ENCODE peak calls at places on chromosomes 4 and X, in ten cellular contexts. One of them, this sample, is unnamed.

GRCh38 chrX:68927178-68927577 is 98.4 kb downstream of the EFNB1 start:
- DNase-seq in RCC 7860: no peak
- DNase-seq in OCI-M1: no peak
- DNase-seq in activated CD4-positive, alpha-beta T cell treated with anti-CD3 and anti-CD28 coated beads for 4 hours: no peak
- DNase-seq in astrocyte of the spinal cord: no peak
- DNase-seq in left cardiac atrium: no peak
- DNase-seq in amygdala: no peak
- DNase-seq in esophagus squamous epithelium: no peak
- DNase-seq in fibroblast of lung: no peak
- DNase-seq in anterior cingulate cortex: no peak
- DNase-seq in this sample: no peak

GRCh38 chr4:142336251-142336934 is 509.7 kb downstream of the INPP4B start:
- DNase-seq in RCC 7860: no peak
- DNase-seq in OCI-M1: no peak
- DNase-seq in activated CD4-positive, alpha-beta T cell treated with anti-CD3 and anti-CD28 coated beads for 4 hours: no peak
- DNase-seq in astrocyte of the spinal cord: no peak
- DNase-seq in left cardiac atrium: no peak
- DNase-seq in amygdala: no peak
- DNase-seq in esophagus squamous epithelium: no peak
- DNase-seq in fibroblast of lung: no peak
- DNase-seq in anterior cingulate cortex: no peak
- DNase-seq in this sample: no peak

GRCh38 chrX:22141061-22141460 is 108.9 kb downstream of the PHEX start:
- DNase-seq in RCC 7860: no peak
- DNase-seq in OCI-M1: no peak
- DNase-seq in activated CD4-positive, alpha-beta T cell treated with anti-CD3 and anti-CD28 coated beads for 4 hours: no peak
- DNase-seq in astrocyte of the spinal cord: no peak
- DNase-seq in left cardiac atrium: no peak
- DNase-seq in amygdala: no peak
- DNase-seq in esophagus squamous epithelium: no peak
- DNase-seq in fibroblast of lung: no peak
- DNase-seq in anterior cingulate cortex: no peak
- DNase-seq in this sample: no peak

GRCh38 chr4:7735961-7736360 is 203.7 kb downstream of the AFAP1 start:
- DNase-seq in RCC 7860: no peak
- DNase-seq in OCI-M1: no peak
- DNase-seq in activated CD4-positive, alpha-beta T cell treated with anti-CD3 and anti-CD28 coated beads for 4 hours: no peak
- DNase-seq in astrocyte of the spinal cord: no peak
- DNase-seq in left cardiac atrium: no peak
- DNase-seq in amygdala: no peak
- DNase-seq in esophagus squamous epithelium: no peak
- DNase-seq in fibroblast of lung: no peak
- DNase-seq in anterior cingulate cortex: no peak
- DNase-seq in this sample: no peak

GRCh38 chr4:15912961-15913630 is 25.4 kb downstream of the FGFBP1 start:
- DNase-seq in RCC 7860: peak
- DNase-seq in OCI-M1: no peak
- DNase-seq in activated CD4-positive, alpha-beta T cell treated with anti-CD3 and anti-CD28 coated beads for 4 hours: no peak
- DNase-seq in astrocyte of the spinal cord: no peak
- DNase-seq in left cardiac atrium: no peak
- DNase-seq in amygdala: no peak
- DNase-seq in esophagus squamous epithelium: no peak
- DNase-seq in fibroblast of lung: peak
- DNase-seq in anterior cingulate cortex: no peak
- DNase-seq in this sample: no peak

GRCh38 chrX:104913348-104913747 is 307.1 kb downstream of the TEX13A start:
- DNase-seq in RCC 7860: peak
- DNase-seq in OCI-M1: peak
- DNase-seq in activated CD4-positive, alpha-beta T cell treated with anti-CD3 and anti-CD28 coated beads for 4 hours: no peak
- DNase-seq in astrocyte of the spinal cord: peak
- DNase-seq in left cardiac atrium: no peak
- DNase-seq in amygdala: no peak
- DNase-seq in esophagus squamous epithelium: no peak
- DNase-seq in fibroblast of lung: peak
- DNase-seq in anterior cingulate cortex: no peak
- DNase-seq in this sample: no peak

GRCh38 chr4:1300466-1301455 is 11.1 kb downstream of the MAEA start:
- DNase-seq in RCC 7860: peak
- DNase-seq in OCI-M1: no peak
- DNase-seq in activated CD4-positive, alpha-beta T cell treated with anti-CD3 and anti-CD28 coated beads for 4 hours: no peak
- DNase-seq in astrocyte of the spinal cord: peak
- DNase-seq in left cardiac atrium: peak
- DNase-seq in amygdala: peak
- DNase-seq in esophagus squamous epithelium: peak
- DNase-seq in fibroblast of lung: peak
- DNase-seq in anterior cingulate cortex: no peak
- DNase-seq in this sample: peak

GRCh38 chr4:136355970-136356369 is 1176.3 kb downstream of the PCDH18 start:
- DNase-seq in RCC 7860: no peak
- DNase-seq in OCI-M1: no peak
- DNase-seq in activated CD4-positive, alpha-beta T cell treated with anti-CD3 and anti-CD28 coated beads for 4 hours: no peak
- DNase-seq in astrocyte of the spinal cord: no peak
- DNase-seq in left cardiac atrium: no peak
- DNase-seq in amygdala: no peak
- DNase-seq in esophagus squamous epithelium: no peak
- DNase-seq in fibroblast of lung: no peak
- DNase-seq in anterior cingulate cortex: no peak
- DNase-seq in this sample: no peak

GRCh38 chr4:101191302-101192098 is 155.8 kb downstream of the PPP3CA start:
- DNase-seq in RCC 7860: no peak
- DNase-seq in OCI-M1: no peak
- DNase-seq in activated CD4-positive, alpha-beta T cell treated with anti-CD3 and anti-CD28 coated beads for 4 hours: no peak
- DNase-seq in astrocyte of the spinal cord: peak
- DNase-seq in left cardiac atrium: peak
- DNase-seq in amygdala: peak
- DNase-seq in esophagus squamous epithelium: no peak
- DNase-seq in fibroblast of lung: peak
- DNase-seq in anterior cingulate cortex: peak
- DNase-seq in this sample: no peak

GRCh38 chr4:15143551-15143950 is 141.3 kb downstream of the CPEB2 start:
- DNase-seq in RCC 7860: no peak
- DNase-seq in OCI-M1: no peak
- DNase-seq in activated CD4-positive, alpha-beta T cell treated with anti-CD3 and anti-CD28 coated beads for 4 hours: no peak
- DNase-seq in astrocyte of the spinal cord: no peak
- DNase-seq in left cardiac atrium: no peak
- DNase-seq in amygdala: no peak
- DNase-seq in esophagus squamous epithelium: no peak
- DNase-seq in fibroblast of lung: no peak
- DNase-seq in anterior cingulate cortex: no peak
- DNase-seq in this sample: no peak

GRCh38 chr4:2469192-2469984 is 482 bp downstream of the RNF4 start:
- DNase-seq in RCC 7860: no peak
- DNase-seq in OCI-M1: peak
- DNase-seq in activated CD4-positive, alpha-beta T cell treated with anti-CD3 and anti-CD28 coated beads for 4 hours: peak
- DNase-seq in astrocyte of the spinal cord: no peak
- DNase-seq in left cardiac atrium: peak
- DNase-seq in amygdala: peak
- DNase-seq in esophagus squamous epithelium: peak
- DNase-seq in fibroblast of lung: peak
- DNase-seq in anterior cingulate cortex: no peak
- DNase-seq in this sample: peak

GRCh38 chrX:107726809-107727534 is 48.6 kb downstream of the TSC22D3 start:
- DNase-seq in RCC 7860: no peak
- DNase-seq in OCI-M1: peak
- DNase-seq in activated CD4-positive, alpha-beta T cell treated with anti-CD3 and anti-CD28 coated beads for 4 hours: no peak
- DNase-seq in astrocyte of the spinal cord: no peak
- DNase-seq in left cardiac atrium: no peak
- DNase-seq in amygdala: no peak
- DNase-seq in esophagus squamous epithelium: no peak
- DNase-seq in fibroblast of lung: no peak
- DNase-seq in anterior cingulate cortex: no peak
- DNase-seq in this sample: no peak

GRCh38 chrX:120749141-120749846 is 119.4 kb upstream of the C1GALT1C1 start:
- DNase-seq in RCC 7860: no peak
- DNase-seq in OCI-M1: no peak
- DNase-seq in activated CD4-positive, alpha-beta T cell treated with anti-CD3 and anti-CD28 coated beads for 4 hours: no peak
- DNase-seq in astrocyte of the spinal cord: no peak
- DNase-seq in left cardiac atrium: no peak
- DNase-seq in amygdala: no peak
- DNase-seq in esophagus squamous epithelium: no peak
- DNase-seq in fibroblast of lung: peak
- DNase-seq in anterior cingulate cortex: no peak
- DNase-seq in this sample: no peak

GRCh38 chr4:113162089-113162488 is 112.6 kb downstream of the ANK2 start:
- DNase-seq in RCC 7860: no peak
- DNase-seq in OCI-M1: no peak
- DNase-seq in activated CD4-positive, alpha-beta T cell treated with anti-CD3 and anti-CD28 coated beads for 4 hours: no peak
- DNase-seq in astrocyte of the spinal cord: no peak
- DNase-seq in left cardiac atrium: no peak
- DNase-seq in amygdala: no peak
- DNase-seq in esophagus squamous epithelium: no peak
- DNase-seq in fibroblast of lung: no peak
- DNase-seq in anterior cingulate cortex: no peak
- DNase-seq in this sample: no peak

GRCh38 chr4:32864713-32865351 is 2144.7 kb downstream of the PCDH7 start:
- DNase-seq in RCC 7860: no peak
- DNase-seq in OCI-M1: peak
- DNase-seq in activated CD4-positive, alpha-beta T cell treated with anti-CD3 and anti-CD28 coated beads for 4 hours: no peak
- DNase-seq in astrocyte of the spinal cord: no peak
- DNase-seq in left cardiac atrium: no peak
- DNase-seq in amygdala: no peak
- DNase-seq in esophagus squamous epithelium: no peak
- DNase-seq in fibroblast of lung: no peak
- DNase-seq in anterior cingulate cortex: no peak
- DNase-seq in this sample: no peak

GRCh38 chrX:118971552-118971951 is 2.9 kb upstream of the LONRF3 start:
- DNase-seq in RCC 7860: no peak
- DNase-seq in OCI-M1: no peak
- DNase-seq in activated CD4-positive, alpha-beta T cell treated with anti-CD3 and anti-CD28 coated beads for 4 hours: no peak
- DNase-seq in astrocyte of the spinal cord: no peak
- DNase-seq in left cardiac atrium: no peak
- DNase-seq in amygdala: no peak
- DNase-seq in esophagus squamous epithelium: no peak
- DNase-seq in fibroblast of lung: no peak
- DNase-seq in anterior cingulate cortex: no peak
- DNase-seq in this sample: no peak

GRCh38 chr4:176601156-176601555 is 191.6 kb downstream of the VEGFC start:
- DNase-seq in RCC 7860: no peak
- DNase-seq in OCI-M1: no peak
- DNase-seq in activated CD4-positive, alpha-beta T cell treated with anti-CD3 and anti-CD28 coated beads for 4 hours: no peak
- DNase-seq in astrocyte of the spinal cord: peak
- DNase-seq in left cardiac atrium: no peak
- DNase-seq in amygdala: no peak
- DNase-seq in esophagus squamous epithelium: no peak
- DNase-seq in fibroblast of lung: peak
- DNase-seq in anterior cingulate cortex: no peak
- DNase-seq in this sample: no peak

GRCh38 chr4:117983541-117984451 is 50.5 kb upstream of the NDST3 start:
- DNase-seq in RCC 7860: peak
- DNase-seq in OCI-M1: peak
- DNase-seq in activated CD4-positive, alpha-beta T cell treated with anti-CD3 and anti-CD28 coated beads for 4 hours: no peak
- DNase-seq in astrocyte of the spinal cord: peak
- DNase-seq in left cardiac atrium: no peak
- DNase-seq in amygdala: no peak
- DNase-seq in esophagus squamous epithelium: no peak
- DNase-seq in fibroblast of lung: peak
- DNase-seq in anterior cingulate cortex: no peak
- DNase-seq in this sample: no peak

GRCh38 chr4:172666711-172667368 is 501.8 kb upstream of the GALNT7 start:
- DNase-seq in RCC 7860: no peak
- DNase-seq in OCI-M1: peak
- DNase-seq in activated CD4-positive, alpha-beta T cell treated with anti-CD3 and anti-CD28 coated beads for 4 hours: no peak
- DNase-seq in astrocyte of the spinal cord: no peak
- DNase-seq in left cardiac atrium: no peak
- DNase-seq in amygdala: no peak
- DNase-seq in esophagus squamous epithelium: no peak
- DNase-seq in fibroblast of lung: no peak
- DNase-seq in anterior cingulate cortex: no peak
- DNase-seq in this sample: no peak

GRCh38 chr4:8126523-8126922 is 32.1 kb downstream of the ABLIM2 start:
- DNase-seq in RCC 7860: no peak
- DNase-seq in OCI-M1: no peak
- DNase-seq in activated CD4-positive, alpha-beta T cell treated with anti-CD3 and anti-CD28 coated beads for 4 hours: no peak
- DNase-seq in astrocyte of the spinal cord: no peak
- DNase-seq in left cardiac atrium: no peak
- DNase-seq in amygdala: no peak
- DNase-seq in esophagus squamous epithelium: no peak
- DNase-seq in fibroblast of lung: no peak
- DNase-seq in anterior cingulate cortex: no peak
- DNase-seq in this sample: no peak

GRCh38 chr4:62014982-62015739 is 815.0 kb downstream of the ADGRL3 start:
- DNase-seq in RCC 7860: no peak
- DNase-seq in OCI-M1: no peak
- DNase-seq in activated CD4-positive, alpha-beta T cell treated with anti-CD3 and anti-CD28 coated beads for 4 hours: no peak
- DNase-seq in astrocyte of the spinal cord: no peak
- DNase-seq in left cardiac atrium: no peak
- DNase-seq in amygdala: no peak
- DNase-seq in esophagus squamous epithelium: no peak
- DNase-seq in fibroblast of lung: no peak
- DNase-seq in anterior cingulate cortex: no peak
- DNase-seq in this sample: no peak

GRCh38 chr4:83074086-83074704 is 39.2 kb downstream of the COPS4 start:
- DNase-seq in RCC 7860: peak
- DNase-seq in OCI-M1: peak
- DNase-seq in activated CD4-positive, alpha-beta T cell treated with anti-CD3 and anti-CD28 coated beads for 4 hours: peak
- DNase-seq in astrocyte of the spinal cord: peak
- DNase-seq in left cardiac atrium: no peak
- DNase-seq in amygdala: no peak
- DNase-seq in esophagus squamous epithelium: no peak
- DNase-seq in fibroblast of lung: peak
- DNase-seq in anterior cingulate cortex: no peak
- DNase-seq in this sample: peak

GRCh38 chr4:3233391-3234071 is 15.4 kb upstream of the MSANTD1 start:
- DNase-seq in RCC 7860: no peak
- DNase-seq in OCI-M1: no peak
- DNase-seq in activated CD4-positive, alpha-beta T cell treated with anti-CD3 and anti-CD28 coated beads for 4 hours: no peak
- DNase-seq in astrocyte of the spinal cord: no peak
- DNase-seq in left cardiac atrium: no peak
- DNase-seq in amygdala: no peak
- DNase-seq in esophagus squamous epithelium: no peak
- DNase-seq in fibroblast of lung: peak
- DNase-seq in anterior cingulate cortex: no peak
- DNase-seq in this sample: no peak

GRCh38 chr4:106358899-106359298 is 9.7 kb downstream of the GIMD1 start:
- DNase-seq in RCC 7860: no peak
- DNase-seq in OCI-M1: no peak
- DNase-seq in activated CD4-positive, alpha-beta T cell treated with anti-CD3 and anti-CD28 coated beads for 4 hours: no peak
- DNase-seq in astrocyte of the spinal cord: peak
- DNase-seq in left cardiac atrium: no peak
- DNase-seq in amygdala: no peak
- DNase-seq in esophagus squamous epithelium: no peak
- DNase-seq in fibroblast of lung: peak
- DNase-seq in anterior cingulate cortex: no peak
- DNase-seq in this sample: no peak

GRCh38 chrX:68175569-68175968 is 257.7 kb downstream of the OPHN1 start:
- DNase-seq in RCC 7860: no peak
- DNase-seq in OCI-M1: no peak
- DNase-seq in activated CD4-positive, alpha-beta T cell treated with anti-CD3 and anti-CD28 coated beads for 4 hours: no peak
- DNase-seq in astrocyte of the spinal cord: peak
- DNase-seq in left cardiac atrium: no peak
- DNase-seq in amygdala: no peak
- DNase-seq in esophagus squamous epithelium: no peak
- DNase-seq in fibroblast of lung: peak
- DNase-seq in anterior cingulate cortex: no peak
- DNase-seq in this sample: no peak

GRCh38 chr4:986949-987688 is at the start of gene IDUA:
- DNase-seq in RCC 7860: peak
- DNase-seq in OCI-M1: peak
- DNase-seq in activated CD4-positive, alpha-beta T cell treated with anti-CD3 and anti-CD28 coated beads for 4 hours: peak
- DNase-seq in astrocyte of the spinal cord: peak
- DNase-seq in left cardiac atrium: peak
- DNase-seq in amygdala: peak
- DNase-seq in esophagus squamous epithelium: peak
- DNase-seq in fibroblast of lung: peak
- DNase-seq in anterior cingulate cortex: no peak
- DNase-seq in this sample: peak

GRCh38 chr4:93828332-93828829 is at the start of gene ATOH1:
- DNase-seq in RCC 7860: no peak
- DNase-seq in OCI-M1: peak
- DNase-seq in activated CD4-positive, alpha-beta T cell treated with anti-CD3 and anti-CD28 coated beads for 4 hours: no peak
- DNase-seq in astrocyte of the spinal cord: no peak
- DNase-seq in left cardiac atrium: peak
- DNase-seq in amygdala: no peak
- DNase-seq in esophagus squamous epithelium: no peak
- DNase-seq in fibroblast of lung: peak
- DNase-seq in anterior cingulate cortex: no peak
- DNase-seq in this sample: no peak

GRCh38 chr4:32219306-32220075 is 1499.3 kb downstream of the PCDH7 start:
- DNase-seq in RCC 7860: no peak
- DNase-seq in OCI-M1: no peak
- DNase-seq in activated CD4-positive, alpha-beta T cell treated with anti-CD3 and anti-CD28 coated beads for 4 hours: no peak
- DNase-seq in astrocyte of the spinal cord: no peak
- DNase-seq in left cardiac atrium: no peak
- DNase-seq in amygdala: no peak
- DNase-seq in esophagus squamous epithelium: no peak
- DNase-seq in fibroblast of lung: peak
- DNase-seq in anterior cingulate cortex: no peak
- DNase-seq in this sample: no peak